ENCODE peak calls at places on chromosomes 7 and 10, in eight cellular contexts. L, B, F, Y, D, V, H and K are unnamed samples.

GRCh38 chr10:112981553-112981952 is 31.5 kb downstream of the TCF7L2 start:
- DNase-seq in V (no peak), L (no peak), F (no peak), H (no peak), D (peak; percentile 70), B (no peak), Y (no peak), K (no peak)

GRCh38 chr7:142443614-142444013 is 185.8 kb upstream of the PRSS58 start:
- DNase-seq in H (no peak), L (no peak), B (no peak), F (no peak), Y (peak; percentile 49), V (no peak), D (peak; percentile 9), K (no peak)

GRCh38 chr10:133023216-133023843 is 64.4 kb upstream of the ADGRA1 start:
- DNase-seq in F (no peak), D (no peak), H (no peak), Y (no peak), L (no peak), V (no peak), B (no peak), K (no peak)

GRCh38 chr10:69435966-69436520 is 15.2 kb upstream of the TSPAN15 start:
- DNase-seq in V (no peak), H (no peak), B (no peak), D (no peak), F (no peak), Y (no peak), L (no peak), K (no peak)

GRCh38 chr7:28957822-28958234 is 302 bp downstream of the TRIL start:
- DNase-seq in V (no peak), Y (no peak), F (peak; percentile 41), L (no peak), B (no peak), H (no peak), D (no peak), K (peak; percentile 7)

GRCh38 chr7:116407165-116407564 is 92.4 kb upstream of the CAV2 start:
- DNase-seq in F (no peak), D (no peak), V (no peak), H (no peak), B (no peak), Y (peak; percentile 23), L (no peak), K (no peak)

GRCh38 chr7:123723913-123724312 is 24.9 kb downstream of the WASL start:
- DNase-seq in F (no peak), L (no peak), B (no peak), H (no peak), Y (no peak), V (no peak), D (no peak), K (no peak)

GRCh38 chr10:75269605-75270004 is 33.8 kb upstream of the COMTD1 start:
- DNase-seq in Y (no peak), L (no peak), F (no peak), V (no peak), B (no peak), H (peak; percentile 49), D (no peak), K (no peak)

GRCh38 chr10:84825330-84825729 is 496.9 kb downstream of the CCSER2 start:
- DNase-seq in F (peak; percentile 56), H (no peak), D (peak; percentile 87), B (peak; percentile 22), V (no peak), L (no peak), Y (peak; percentile 12), K (no peak)

GRCh38 chr7:55086413-55087201 is 67.8 kb downstream of the EGFR start:
- DNase-seq in D (peak; percentile 88), B (no peak), L (no peak), V (peak; percentile 56), H (no peak), Y (peak; percentile 90), F (peak; percentile 35), K (no peak)

GRCh38 chr7:74018261-74018660 is 9.7 kb upstream of the ELN start:
- DNase-seq in Y (no peak), L (no peak), V (no peak), D (no peak), B (no peak), F (no peak), H (no peak), K (no peak)

GRCh38 chr7:103113164-103113563 is 35.7 kb downstream of the NAPEPLD start:
- DNase-seq in H (no peak), D (peak; percentile 98), B (no peak), L (no peak), V (no peak), Y (peak; percentile 93), F (no peak), K (no peak)

GRCh38 chr7:111190804-111191203 is 99.9 kb downstream of the LRRN3 start:
- DNase-seq in V (peak; percentile 37), Y (no peak), L (no peak), F (no peak), D (no peak), H (no peak), B (no peak), K (no peak)

GRCh38 chr7:150733734-150734095 is 3.5 kb upstream of the GIMAP5 start:
- DNase-seq in D (no peak), F (no peak), Y (no peak), L (no peak), B (no peak), H (no peak), V (no peak), K (no peak)

GRCh38 chr7:150737265-150738055 is at the start of gene GIMAP5:
- DNase-seq in L (peak; percentile 49), F (no peak), B (no peak), H (no peak), D (no peak), V (no peak), Y (no peak), K (no peak)

GRCh38 chr7:150736864-150737263 is 354 bp upstream of the GIMAP5 start:
- DNase-seq in D (no peak), B (no peak), F (no peak), V (no peak), H (no peak), L (no peak), Y (no peak), K (no peak)

GRCh38 chr7:150734293-150734692 is 2.9 kb upstream of the GIMAP5 start:
- DNase-seq in F (no peak), Y (no peak), B (no peak), D (no peak), H (no peak), L (no peak), V (no peak), K (no peak)

GRCh38 chr7:150735596-150736358 is 1.4 kb upstream of the GIMAP5 start:
- DNase-seq in F (no peak), B (no peak), L (no peak), V (no peak), Y (no peak), D (no peak), H (no peak), K (no peak)
- H3K27me3 ChIP-seq in F (peaks cover 29% of the 10 kb centered on the region), B (no peaks in the 10 kb centered on the region), L (no peaks in the 10 kb centered on the region), V (no peaks in the 10 kb centered on the region), Y (no peaks in the 10 kb centered on the region), D (no peaks in the 10 kb centered on the region), H (no peaks in the 10 kb centered on the region), K (no peaks in the 10 kb centered on the region)

DNA sequence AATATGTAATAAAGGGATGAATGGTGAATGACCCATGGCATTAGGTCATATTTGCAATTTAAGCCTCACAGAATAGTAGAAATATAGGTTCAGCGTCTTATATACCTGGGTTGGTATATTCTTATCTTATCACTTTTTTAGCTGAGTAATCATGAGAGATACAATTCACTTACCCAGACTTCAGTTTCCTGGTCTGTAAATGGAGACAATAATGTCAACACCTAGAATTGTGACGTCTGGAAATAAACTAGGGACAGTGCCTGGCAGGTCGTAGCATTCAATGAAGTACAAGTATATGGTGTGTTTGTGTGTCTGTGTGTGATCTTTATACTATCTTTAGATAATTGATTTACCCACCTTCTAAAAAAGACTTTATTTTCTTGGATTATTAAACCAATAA is 121.0 kb upstream of the NPVF start:
- DNase-seq in L (no peak), Y (no peak), H (no peak), V (no peak), F (no peak), D (no peak), B (no peak), K (peak; percentile 72)
- H3K27me3 ChIP-seq in L (peaks cover 1% of the 10 kb centered on the region), Y (no peaks in the 10 kb centered on the region), H (no peaks in the 10 kb centered on the region), V (no peaks in the 10 kb centered on the region), F (no peaks in the 10 kb centered on the region), D (no peaks in the 10 kb centered on the region), B (peaks cover 23% of the 10 kb centered on the region), K (no peaks in the 10 kb centered on the region)

GRCh38 chr7:1632916-1633785 is 36.9 kb upstream of the ELFN1 start:
- DNase-seq in V (no peak), L (no peak), F (no peak), Y (no peak), D (no peak), H (peak; percentile 64), B (no peak), K (no peak)
- H3K27me3 ChIP-seq in V (no peaks in the 10 kb centered on the region), L (no peaks in the 10 kb centered on the region), F (no peaks in the 10 kb centered on the region), Y (peaks cover 8% of the 10 kb centered on the region), D (peaks cover 2% of the 10 kb centered on the region), H (no peaks in the 10 kb centered on the region), B (peaks cover 45% of the 10 kb centered on the region), K (no peaks in the 10 kb centered on the region)

GRCh38 chr10:131980321-131980720 is 1.4 kb downstream of the BNIP3 start:
- DNase-seq in F (no peak), H (no peak), L (no peak), B (no peak), D (no peak), V (peak; percentile 14), Y (no peak), K (no peak)

GRCh38 chr10:131982796-131983195 is 1.1 kb upstream of the BNIP3 start:
- DNase-seq in D (no peak), L (no peak), Y (no peak), H (no peak), V (peak; percentile 16), F (no peak), B (no peak), K (no peak)

GRCh38 chr10:131980757-131981428 is 830 bp downstream of the BNIP3 start:
- DNase-seq in V (peak; percentile 29), L (no peak), Y (no peak), D (no peak), F (peak; percentile 68), B (no peak), H (no peak), K (peak; percentile 43)

GRCh38 chr10:131982185-131982756 is 548 bp upstream of the BNIP3 start:
- DNase-seq in L (no peak), H (no peak), D (no peak), F (no peak), Y (no peak), B (no peak), V (no peak), K (no peak)

DNA sequence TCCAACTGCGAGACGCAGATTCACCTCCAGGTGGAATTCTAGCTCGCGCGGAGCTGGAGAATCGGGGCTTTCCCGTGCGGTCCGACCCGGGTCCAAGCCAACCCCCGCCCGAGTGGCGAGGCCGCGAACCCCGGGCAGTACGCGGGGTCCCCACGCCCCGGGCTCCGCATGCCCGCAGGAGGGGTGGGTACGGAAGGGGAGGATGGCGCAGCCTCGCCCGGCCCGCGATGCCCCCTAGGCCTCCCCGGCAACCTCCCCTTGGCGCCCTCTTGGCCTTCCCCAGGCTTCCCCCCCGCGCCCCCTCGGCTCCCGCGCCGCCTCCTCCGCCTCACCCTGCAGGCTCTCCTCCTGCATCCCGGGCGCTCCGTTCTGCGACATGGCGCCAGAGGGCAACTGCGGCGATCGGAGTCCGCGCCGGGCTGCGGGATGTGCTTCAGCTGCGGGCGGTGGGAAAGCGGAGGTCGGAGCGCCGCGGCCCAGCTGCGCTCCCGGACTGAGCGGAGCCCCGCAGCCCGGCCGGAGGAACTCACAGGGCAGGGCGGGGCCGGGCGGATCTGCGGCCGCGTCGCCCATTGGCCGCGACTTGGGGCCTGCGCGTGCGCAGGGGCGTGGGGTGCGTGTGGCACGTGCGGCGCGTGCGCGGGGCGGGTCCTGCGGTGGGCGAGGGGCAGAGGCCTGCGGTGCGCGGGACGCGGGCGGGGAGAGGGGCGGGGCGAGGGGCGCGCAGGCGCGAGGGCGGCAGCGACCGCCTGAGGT is at the start of gene BNIP3:
- DNase-seq in B (peak; percentile 96), V (peak; percentile 93), D (peak; percentile 81), H (peak; percentile 99), Y (peak; percentile 94), F (peak; percentile 98), L (peak; percentile 91), K (peak; percentile 87)
- H3K27me3 ChIP-seq in B (no peaks in the 10 kb centered on the region), V (no peaks in the 10 kb centered on the region), D (no peaks in the 10 kb centered on the region), H (no peaks in the 10 kb centered on the region), Y (no peaks in the 10 kb centered on the region), F (no peaks in the 10 kb centered on the region), L (no peaks in the 10 kb centered on the region), K (peaks cover 2% of the 10 kb centered on the region)